ENCODE peak calls at places on chromosomes 6 and 20, in four cellular contexts. P is T-helper 1 cell, M is NCI-H2081, Z is lower lobe of right lung. K is an unnamed sample.

GRCh38 chr6:134098276-134098675 is 45.9 kb upstream of the SLC2A12 start:
- DNase-seq in P (no peak), M (no peak), Z (no peak), K (no peak)

GRCh38 chr20:35329435-35330139 is 37.4 kb upstream of the FAM83C start:
- DNase-seq in Z (no peak), P (peak), M (peak), K (peak)

GRCh38 chr6:161131367-161131766 is 139.8 kb downstream of the MAP3K4 start:
- DNase-seq in M (no peak), P (no peak), Z (no peak), K (no peak)

GRCh38 chr6:56764081-56764566 is 121.4 kb upstream of the DST start:
- DNase-seq in P (no peak), Z (no peak), M (no peak), K (peak)

GRCh38 chr20:3580412-3580811 is 82.8 kb downstream of the GFRA4 start:
- DNase-seq in Z (no peak), P (no peak), M (no peak), K (peak)

GRCh38 chr6:98833101-98834059 is 994 bp upstream of the POU3F2 start:
- DNase-seq in Z (peak), M (peak), P (peak), K (peak)

GRCh38 chr6:106591111-106591825 is 38.0 kb downstream of the RTN4IP1 start:
- DNase-seq in M (no peak), Z (no peak), P (no peak), K (no peak)

GRCh38 chr6:148758492-148758891 is 11.7 kb downstream of the UST start:
- DNase-seq in M (no peak), P (peak), Z (no peak), K (no peak)

GRCh38 chr20:63889241-63890200 is 5.4 kb upstream of the DNAJC5 start:
- DNase-seq in P (no peak), M (no peak), Z (no peak), K (no peak)

GRCh38 chr20:14764511-14765369 is 427.3 kb upstream of the FLRT3 start:
- DNase-seq in P (no peak), Z (peak), M (no peak), K (no peak)

K was measured in neural progenitor cell.